ENCODE peak calls at places on chromosomes 7 and 10, in four cellular contexts. W is activated CD8-positive, alpha-beta T cell treated with anti-CD3 and anti-CD28 coated beads, Interleukin-2, amount 10 ng/mL, durations not matched to agents 7 days and 5 days; I is RWPE1; O is AG09309. C is an unnamed sample.

GRCh38 chr7:158973440-158973839 is 117.1 kb downstream of the DYNC2I1 start:
- DNase-seq in O (no peak), W (peak; percentile 51), I (peak; percentile 8), C (no peak)

GRCh38 chr10:79065091-79065551 is 3.6 kb upstream of the ZMIZ1 start:
- DNase-seq in I (no peak), O (no peak), W (no peak), C (no peak)

GRCh38 chr10:82742478-82742877 is 867.5 kb downstream of the NRG3 start:
- DNase-seq in O (no peak), W (no peak), I (peak; percentile 4), C (no peak)

GRCh38 chr7:144769352-144769751 is 66.5 kb downstream of the TPK1 start:
- DNase-seq in O (no peak), I (no peak), W (no peak), C (no peak)

GRCh38 chr10:128879030-128879429 is 588.0 kb upstream of the MGMT start:
- DNase-seq in O (no peak), W (no peak), I (no peak), C (no peak)

GRCh38 chr7:136036336-136036735 is 59.2 kb upstream of the MTPN start:
- DNase-seq in I (no peak), O (no peak), W (no peak), C (no peak)

GRCh38 chr10:88033793-88034192 is 170.4 kb downstream of the PTEN start:
- DNase-seq in I (no peak), W (no peak), O (no peak), C (no peak)

GRCh38 chr7:142535123-142535779 is 214.0 kb upstream of the PRSS1 start:
- DNase-seq in I (peak; percentile 58), W (peak; percentile 82), O (no peak), C (no peak)

GRCh38 chr10:28169525-28169924 is 133.3 kb downstream of the MPP7 start:
- DNase-seq in I (no peak), W (no peak), O (no peak), C (no peak)

GRCh38 chr7:19773361-19773760 is at the start of gene TMEM196:
- DNase-seq in O (no peak), I (no peak), W (no peak), C (no peak)

GRCh38 chr7:116679495-116679894 is 7.5 kb downstream of the MET start:
- DNase-seq in W (no peak), I (peak; percentile 86), O (no peak), C (no peak)

GRCh38 chr10:14349081-14349480 is 18.4 kb upstream of the FRMD4A start:
- DNase-seq in I (no peak), O (no peak), W (no peak), C (peak; percentile 14)

GRCh38 chr10:52663161-52663560 is 109.4 kb downstream of the MBL2 start:
- DNase-seq in W (no peak), O (no peak), I (no peak), C (no peak)

GRCh38 chr10:67433276-67433675 is 262.7 kb downstream of the CTNNA3 start:
- DNase-seq in W (no peak), I (no peak), O (no peak), C (no peak)

GRCh38 chr10:13223241-13223640 is 10.9 kb downstream of the UCMA start:
- DNase-seq in W (no peak), O (no peak), I (no peak), C (no peak)

GRCh38 chr7:155274956-155275355 is 22.7 kb upstream of the INSIG1 start:
- DNase-seq in W (no peak), O (no peak), I (no peak), C (no peak)

GRCh38 chr7:19491371-19491770 is 217.5 kb downstream of the POLR1F start:
- DNase-seq in W (no peak), I (no peak), O (no peak), C (no peak)

GRCh38 chr7:97272237-97272975 is 154.9 kb downstream of the SDHAF3 start:
- DNase-seq in W (no peak), O (no peak), I (no peak), C (no peak)

GRCh38 chr7:100467638-100468373 is 3.7 kb upstream of the SPACDR start:
- DNase-seq in W (no peak), I (no peak), O (no peak), C (no peak)

GRCh38 chr10:1567742-1568495 is 169.4 kb downstream of the ADARB2 start:
- DNase-seq in I (no peak), W (no peak), O (no peak), C (no peak)

GRCh38 chr10:119489572-119490326 is 52.8 kb downstream of the RGS10 start:
- DNase-seq in O (no peak), W (peak; percentile 74), I (peak; percentile 62), C (no peak)

GRCh38 chr7:140540142-140540777 is 61.0 kb upstream of the MKRN1 start:
- DNase-seq in O (no peak), W (no peak), I (no peak), C (no peak)

GRCh38 chr7:150845471-150845870 is 6.8 kb upstream of the AOC1 start:
- DNase-seq in W (no peak), I (no peak), O (no peak), C (no peak)

GRCh38 chr7:24721378-24722030 is 35.8 kb downstream of the GSDME start:
- DNase-seq in W (no peak), I (peak; percentile 62), O (no peak), C (no peak)

GRCh38 chr10:97534746-97535367 is 36.1 kb downstream of the UBTD1 start:
- DNase-seq in O (no peak), W (peak; percentile 46), I (no peak), C (no peak)

GRCh38 chr7:138243430-138243829 is 167.2 kb downstream of the AKR1D1 start:
- DNase-seq in O (no peak), W (no peak), I (no peak), C (no peak)

GRCh38 chr10:106582291-106582690 is 582.2 kb downstream of the SORCS1 start:
- DNase-seq in W (no peak), I (no peak), O (no peak), C (no peak)

GRCh38 chr7:20913853-20914252 is 127.2 kb upstream of the SP8 start:
- DNase-seq in W (no peak), I (no peak), O (no peak), C (no peak)

GRCh38 chr10:26931223-26931622 is 70.5 kb upstream of the ABI1 start:
- DNase-seq in W (peak; percentile 26), O (no peak), I (no peak), C (no peak)

GRCh38 chr10:85946713-85947326 is 419.8 kb downstream of the GRID1 start:
- DNase-seq in I (no peak), W (no peak), O (no peak), C (no peak)

GRCh38 chr7:135281363-135281949 is 47.8 kb downstream of the STRA8 start:
- DNase-seq in W (peak; percentile 91), O (peak; percentile 69), I (peak; percentile 78), C (peak; percentile 81)

GRCh38 chr7:135964254-135964653 is 12.9 kb downstream of the MTPN start:
- DNase-seq in W (no peak), O (no peak), I (no peak), C (no peak)